ENCODE peak calls at places on chromosomes 7 and 10, in ten cellular contexts. F is A549, U is tibial nerve, V is SK-N-SH, C is suprapubic skin, N is transverse colon, L is sigmoid colon, O is K562, M is stomach, I is upper lobe of left lung. A is an unnamed sample.

GRCh38 chr10:114195079-114195478 is 15.9 kb downstream of the TDRD1 start:
- DNase-seq in M (no peak), O (no peak), V (no peak), I (no peak), N (no peak), L (no peak), F (no peak), C (no peak), U (no peak), A (no peak)

GRCh38 chr10:57535306-57535705 is 732.4 kb downstream of the IPMK start:
- DNase-seq in M (no peak), V (no peak), U (no peak), N (no peak), L (no peak), F (no peak), C (no peak), I (no peak), O (no peak), A (no peak)

GRCh38 chr10:51602326-51602725 is 97.1 kb downstream of the CSTF2T start:
- DNase-seq in I (no peak), L (no peak), N (no peak), V (no peak), M (no peak), C (no peak), U (no peak), F (no peak), O (no peak), A (no peak)

GRCh38 chr10:75451927-75452326 is 20.5 kb downstream of the LRMDA start:
- DNase-seq in O (no peak), C (no peak), M (no peak), I (no peak), U (no peak), N (no peak), L (no peak), V (no peak), F (no peak), A (no peak)

GRCh38 chr10:15293862-15294835 is 76.9 kb downstream of the FAM171A1 start:
- DNase-seq in I (no peak), N (no peak), U (no peak), C (no peak), L (no peak), O (no peak), F (no peak), M (no peak), V (no peak), A (no peak)

GRCh38 chr10:120999868-121000267 is 148.7 kb downstream of the WDR11 start:
- DNase-seq in M (no peak), F (no peak), V (no peak), C (no peak), N (no peak), L (no peak), U (no peak), I (no peak), O (no peak), A (no peak)

GRCh38 chr10:132468201-132468600 is 69.4 kb upstream of the INPP5A start:
- DNase-seq in F (no peak), U (no peak), V (no peak), M (no peak), C (no peak), O (no peak), I (no peak), L (no peak), N (no peak), A (no peak)

GRCh38 chr7:117036034-117036669 is 82.9 kb downstream of the ST7 start:
- DNase-seq in N (no peak), F (no peak), V (no peak), L (no peak), M (no peak), O (no peak), U (no peak), I (no peak), C (no peak), A (no peak)

GRCh38 chr10:60731134-60731883 is 47.0 kb upstream of the CDK1 start:
- DNase-seq in C (no peak), M (no peak), U (no peak), O (no peak), V (no peak), I (peak), L (no peak), N (peak), F (no peak), A (no peak)

GRCh38 chr10:90319188-90319914 is 538.5 kb downstream of the HTR7 start:
- DNase-seq in O (no peak), F (peak), N (no peak), U (no peak), M (no peak), V (no peak), I (no peak), C (no peak), L (no peak), A (no peak)

GRCh38 chr10:89653410-89653828 is 8.4 kb upstream of the PANK1 start:
- DNase-seq in O (no peak), L (no peak), U (no peak), N (no peak), F (no peak), I (no peak), M (no peak), C (no peak), V (no peak), A (no peak)

GRCh38 chr10:131000737-131001136 is 310.8 kb downstream of the TCERG1L start:
- DNase-seq in M (no peak), O (no peak), F (no peak), C (no peak), I (no peak), U (no peak), V (no peak), L (no peak), N (no peak), A (no peak)

GRCh38 chr10:90675621-90676020 is 182.2 kb downstream of the HTR7 start:
- DNase-seq in M (no peak), N (no peak), L (no peak), O (no peak), C (no peak), I (no peak), V (no peak), U (no peak), F (no peak), A (no peak)

GRCh38 chr7:54967384-54967783 is 51.4 kb upstream of the EGFR start:
- DNase-seq in U (no peak), V (no peak), N (no peak), F (peak), O (no peak), C (no peak), L (no peak), I (peak), M (no peak), A (no peak)

GRCh38 chr7:74365320-74366022 is 76.3 kb downstream of the CLIP2 start:
- DNase-seq in U (peak), M (no peak), C (no peak), L (peak), I (peak), O (peak), V (peak), N (peak), F (peak), A (peak)

GRCh38 chr10:4046030-4046429 is 261.0 kb upstream of the KLF6 start:
- DNase-seq in L (no peak), F (no peak), U (no peak), N (no peak), I (no peak), O (no peak), V (no peak), C (no peak), M (no peak), A (no peak)

GRCh38 chr10:4048245-4048864 is 263.3 kb upstream of the KLF6 start:
- DNase-seq in L (no peak), I (no peak), C (no peak), O (no peak), V (no peak), U (no peak), N (no peak), F (no peak), M (no peak), A (no peak)

GRCh38 chr10:4043897-4044296 is 258.9 kb upstream of the KLF6 start:
- DNase-seq in N (no peak), O (no peak), F (no peak), C (no peak), M (no peak), I (no peak), U (no peak), V (no peak), L (no peak), A (no peak)

GRCh38 chr10:4050061-4050460 is 265.1 kb upstream of the KLF6 start:
- DNase-seq in O (no peak), L (no peak), U (no peak), N (no peak), C (no peak), I (no peak), V (no peak), M (no peak), F (no peak), A (no peak)

GRCh38 chr10:4046722-4047354 is 261.8 kb upstream of the KLF6 start:
- DNase-seq in L (peak), F (no peak), C (no peak), O (no peak), U (no peak), M (no peak), I (no peak), N (no peak), V (no peak), A (peak)
- TF ChIP-seq EP300 in L (no peak), F (no peak), C (no peak), O (no peak), U (no peak), M (no peak), I (no peak), N (no peak), V (no peak), A (no peak)

GRCh38 chr7:150378115-150378852 is 846 bp upstream of the ZNF775 start:
- DNase-seq in F (peak), U (peak), C (no peak), I (peak), O (peak), L (peak), V (peak), M (peak), N (peak), A (peak)
- TF ChIP-seq EP300 in F (no peak), U (no peak), C (no peak), I (no peak), O (no peak), L (no peak), V (no peak), M (no peak), N (no peak), A (no peak)

GRCh38 chr7:106397994-106398393 is 113.2 kb upstream of the NAMPT start:
- DNase-seq in N (no peak), O (peak), M (no peak), V (no peak), F (peak), I (no peak), L (no peak), U (no peak), C (no peak), A (no peak)

GRCh38 chr7:106402898-106403297 is 118.1 kb upstream of the NAMPT start:
- DNase-seq in O (no peak), F (no peak), I (no peak), L (no peak), V (no peak), M (no peak), N (no peak), U (no peak), C (no peak), A (no peak)

GRCh38 chr7:106405697-106406141 is 120.9 kb upstream of the NAMPT start:
- DNase-seq in V (no peak), N (no peak), C (no peak), I (no peak), U (no peak), L (no peak), O (no peak), F (no peak), M (no peak), A (no peak)

DNA sequence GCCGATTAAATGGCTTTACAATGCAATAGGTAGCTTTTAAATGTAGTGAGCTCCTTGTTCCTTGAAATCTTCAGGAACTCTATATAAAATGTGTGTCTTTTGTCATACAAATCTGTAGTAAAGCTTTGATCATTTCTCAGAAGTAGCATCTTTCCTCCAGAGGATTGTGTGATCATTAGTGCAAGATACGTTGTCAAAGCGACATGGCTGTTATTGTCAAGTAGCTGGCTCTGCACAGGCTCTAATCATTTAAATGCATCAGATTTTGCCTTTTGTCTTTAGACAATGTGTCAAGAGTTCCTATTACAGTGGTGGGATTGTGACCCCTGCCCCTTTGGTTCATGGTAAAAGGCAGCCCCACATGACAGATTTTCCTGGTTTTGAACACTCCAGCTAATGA is 116.2 kb upstream of the NAMPT start:
- DNase-seq in I (no peak), U (no peak), L (no peak), V (no peak), N (no peak), O (no peak), M (no peak), C (no peak), F (no peak), A (no peak)
- TF ChIP-seq EP300 in I (no peak), U (no peak), L (no peak), V (no peak), N (no peak), O (no peak), M (no peak), C (no peak), F (no peak), A (no peak)

GRCh38 chr7:129315916-129316315 is 91.1 kb downstream of the AHCYL2 start:
- DNase-seq in M (no peak), F (no peak), C (no peak), N (no peak), U (no peak), V (no peak), L (no peak), O (no peak), I (no peak), A (no peak)
- TF ChIP-seq EP300 in M (no peak), F (no peak), C (no peak), N (no peak), U (no peak), V (no peak), L (no peak), O (no peak), I (no peak), A (no peak)

GRCh38 chr7:38685851-38686250 is 54.7 kb upstream of the AMPH start:
- DNase-seq in M (no peak), F (no peak), V (no peak), O (no peak), L (no peak), I (no peak), C (no peak), N (no peak), U (no peak), A (no peak)
- TF ChIP-seq EP300 in M (no peak), F (no peak), V (no peak), O (no peak), L (no peak), I (no peak), C (no peak), N (no peak), U (no peak), A (no peak)

GRCh38 chr7:27608776-27609495 is 53.7 kb downstream of the HIBADH start:
- DNase-seq in L (no peak), I (no peak), N (no peak), M (no peak), O (peak), V (no peak), U (no peak), F (no peak), C (no peak), A (no peak)

GRCh38 chr7:27605283-27605682 is 57.4 kb downstream of the HIBADH start:
- DNase-seq in L (no peak), M (no peak), F (peak), C (no peak), U (no peak), V (no peak), I (no peak), N (no peak), O (no peak), A (no peak)

GRCh38 chr7:27606270-27607209 is 56.1 kb downstream of the HIBADH start:
- DNase-seq in C (no peak), F (peak), M (no peak), V (no peak), U (no peak), O (no peak), L (no peak), I (no peak), N (no peak), A (no peak)

GRCh38 chr7:27605689-27606269 is 56.9 kb downstream of the HIBADH start:
- DNase-seq in C (no peak), F (peak), I (no peak), U (peak), V (no peak), L (no peak), N (no peak), M (no peak), O (no peak), A (no peak)

GRCh38 chr7:27607210-27607606 is 55.5 kb downstream of the HIBADH start:
- DNase-seq in V (no peak), C (no peak), N (no peak), M (no peak), L (no peak), U (no peak), O (no peak), I (no peak), F (no peak), A (no peak)
- TF ChIP-seq EP300 in V (no peak), C (no peak), N (no peak), M (no peak), L (no peak), U (no peak), O (no peak), I (no peak), F (no peak), A (no peak)

GRCh38 chr7:36029846-36030510 is 123.1 kb upstream of the EEPD1 start:
- DNase-seq in O (no peak), L (no peak), I (no peak), C (no peak), U (no peak), V (no peak), M (no peak), N (no peak), F (no peak), A (no peak)

GRCh38 chr7:36032362-36032818 is 120.7 kb upstream of the EEPD1 start:
- DNase-seq in N (no peak), C (no peak), I (no peak), M (no peak), U (no peak), O (no peak), F (peak), V (no peak), L (no peak), A (no peak)

GRCh38 chr7:36036590-36036989 is 116.5 kb upstream of the EEPD1 start:
- DNase-seq in C (no peak), F (peak), M (no peak), L (no peak), O (no peak), N (no peak), I (no peak), U (no peak), V (peak), A (no peak)

GRCh38 chr7:36037121-36037662 is 115.9 kb upstream of the EEPD1 start:
- DNase-seq in I (peak), M (peak), L (no peak), U (peak), O (peak), C (peak), V (peak), F (peak), N (peak), A (no peak)

DNA sequence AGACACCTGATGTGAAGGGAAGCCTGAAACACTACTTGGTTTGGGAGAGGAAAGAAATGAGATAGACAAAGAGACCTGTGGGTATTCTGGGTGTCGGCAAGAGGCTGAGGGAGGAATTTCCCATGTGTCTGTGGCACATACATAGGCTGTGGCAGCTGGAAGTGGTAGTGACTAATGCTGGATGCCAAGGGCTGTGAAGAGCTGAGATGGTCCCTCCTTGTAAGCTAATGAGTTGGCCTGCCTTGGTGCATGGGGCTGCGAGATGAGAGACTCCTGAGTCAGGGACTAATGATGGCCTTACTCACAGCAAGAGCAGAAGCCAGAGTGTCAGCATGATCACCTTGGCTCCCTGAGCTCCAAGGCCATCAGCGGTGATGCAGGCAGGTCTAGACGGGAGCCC is 119.0 kb upstream of the EEPD1 start:
- DNase-seq in V (no peak), N (no peak), I (no peak), C (no peak), L (no peak), F (peak), M (no peak), U (no peak), O (no peak), A (no peak)
- TF ChIP-seq EP300 in V (no peak), N (no peak), I (no peak), C (no peak), L (no peak), F (no peak), M (no peak), U (no peak), O (no peak), A (no peak)